ENCODE peak calls at places on chromosomes 12 and 14, in seven cellular contexts. M is tibial artery, V is A549, C is PC-9, P is IMR-90, E is GM12865, O is psoas muscle. N is an unnamed sample.

GRCh38 chr12:99600388-99600787 is 47.2 kb upstream of the GARIN6 start:
- DNase-seq in P (no peak), V (no peak), C (no peak), O (no peak), E (peak; percentile 59), M (no peak), N (no peak)

GRCh38 chr12:115638753-115639666 is 638.5 kb downstream of the MED13L start:
- DNase-seq in M (no peak), V (no peak), O (no peak), C (no peak), E (no peak), P (no peak), N (no peak)

GRCh38 chr12:96436366-96437295 is 36.4 kb upstream of the CDK17 start:
- DNase-seq in O (no peak), V (no peak), M (no peak), P (no peak), E (no peak), C (no peak), N (no peak)

GRCh38 chr14:60640859-60641721 is 8.2 kb downstream of the SIX1 start:
- DNase-seq in E (no peak), O (peak; percentile 62), C (no peak), P (no peak), M (no peak), V (no peak), N (no peak)

GRCh38 chr12:47021298-47021697 is 58.1 kb upstream of the PCED1B start:
- DNase-seq in C (peak; percentile 28), E (peak; percentile 52), M (no peak), P (peak; percentile 95), O (no peak), V (peak; percentile 50), N (no peak)

GRCh38 chr12:27332407-27333310 is at the start of gene BMAL2:
- DNase-seq in V (peak; percentile 64), C (peak; percentile 79), P (peak; percentile 43), M (no peak), E (peak; percentile 79), O (peak; percentile 52), N (peak; percentile 66)

GRCh38 chr12:130948136-130948535 is 5.6 kb upstream of the ADGRD1 start:
- DNase-seq in C (no peak), M (no peak), P (no peak), O (no peak), E (no peak), V (no peak), N (no peak)

GRCh38 chr14:26596722-26597030 is 1.2 kb downstream of the NOVA1 start:
- DNase-seq in P (peak; percentile 1), E (no peak), O (peak; percentile 44), V (no peak), C (no peak), M (peak; percentile 21), N (no peak)

GRCh38 chr12:33486058-33486457 is 46.4 kb upstream of the SYT10 start:
- DNase-seq in C (no peak), E (no peak), V (no peak), M (no peak), O (no peak), P (no peak), N (no peak)

GRCh38 chr12:8687846-8688601 is 9.8 kb upstream of the RIMKLB start:
- DNase-seq in O (no peak), M (peak; percentile 59), P (peak; percentile 82), C (peak; percentile 71), V (peak; percentile 36), E (peak; percentile 24), N (peak; percentile 55)

GRCh38 chr14:34439090-34439489 is 22.9 kb downstream of the SPTSSA start:
- DNase-seq in M (no peak), E (no peak), V (no peak), C (no peak), P (no peak), O (no peak), N (no peak)
- TF ChIP-seq CTCF in M (no peak), E (no peak), V (no peak), C (no peak), P (no peak), O (no peak), N (no peak)

DNA sequence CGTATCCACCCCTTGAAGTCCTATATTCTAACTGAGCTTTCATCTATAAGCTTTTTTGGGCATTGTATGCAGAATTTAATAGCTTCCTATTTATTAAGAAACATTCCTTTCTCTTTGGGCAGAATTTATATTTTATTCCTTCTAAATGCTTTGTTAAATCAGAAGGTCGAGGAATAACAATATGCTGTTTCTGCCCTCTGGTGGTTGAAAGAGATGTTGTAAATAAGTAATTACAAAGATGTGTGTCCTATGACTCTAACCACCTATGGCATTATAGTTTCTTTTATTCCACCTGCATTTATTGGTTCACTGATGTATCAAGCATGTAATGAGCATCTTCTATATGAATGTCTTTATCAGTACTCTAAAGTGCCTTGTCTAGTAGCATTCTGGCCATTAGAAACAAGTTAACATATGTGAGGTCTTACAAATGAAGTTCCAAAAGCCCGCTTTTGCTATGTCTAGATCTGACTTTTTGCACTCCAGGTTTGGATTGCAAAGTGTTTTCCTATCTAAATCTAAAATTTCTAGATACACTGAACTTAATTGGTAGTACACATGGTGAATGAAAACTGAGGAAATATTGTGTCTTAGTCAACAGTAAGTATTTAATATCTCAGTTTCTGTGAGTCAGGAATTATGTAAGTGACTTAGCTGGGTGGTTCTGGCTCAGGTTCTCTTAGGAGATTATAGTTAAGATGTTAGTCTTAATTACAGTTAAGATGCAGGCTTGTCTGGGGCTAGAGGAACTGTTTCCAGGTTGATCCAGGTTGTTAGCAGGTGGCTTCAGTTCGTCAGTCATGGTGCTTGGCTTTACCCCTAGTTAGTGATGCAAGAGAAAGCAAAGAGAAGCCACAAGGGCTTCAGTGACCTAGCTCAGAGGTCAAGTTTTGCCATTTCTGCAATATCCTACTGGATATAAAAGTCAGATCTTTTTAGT is 57.5 kb downstream of the PLEKHA5 start:
- DNase-seq in P (peak; percentile 71), E (peak; percentile 50), O (no peak), C (no peak), M (no peak), V (peak; percentile 30), N (no peak)
- TF ChIP-seq CTCF in P (peak; percentile 68), E (peak; percentile 41), O (peak; percentile 57), C (peak; percentile 83), M (peak; percentile 51), V (peak; percentile 76), N (peak; percentile 89)

GRCh38 chr14:100657780-100658513 is 68.7 kb upstream of the DLK1 start:
- DNase-seq in O (no peak), V (no peak), C (no peak), M (no peak), E (no peak), P (no peak), N (no peak)
- TF ChIP-seq CTCF in O (no peak), V (no peak), C (no peak), M (no peak), E (no peak), P (no peak), N (no peak)

DNA sequence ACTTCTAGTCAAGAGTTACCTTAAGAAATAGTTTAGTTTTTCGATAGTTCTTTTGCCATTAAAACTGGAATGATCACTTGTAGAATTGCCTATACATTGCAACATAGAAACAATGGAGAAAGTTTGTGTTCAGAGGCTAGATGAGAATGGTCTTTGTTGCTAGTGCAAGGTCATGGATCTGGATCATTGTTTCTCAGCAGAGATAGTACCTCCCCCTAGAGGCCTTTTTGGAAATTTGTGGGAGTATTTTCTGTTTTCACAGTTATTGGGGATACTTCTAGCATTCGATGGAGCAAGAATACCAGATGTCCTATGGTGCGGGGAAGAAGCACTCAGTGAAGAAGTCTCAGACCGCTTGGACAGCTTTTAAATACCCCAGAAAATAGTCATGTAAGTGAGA is 138.8 kb upstream of the HMGA2 start:
- DNase-seq in E (peak; percentile 18), C (no peak), P (peak; percentile 43), O (no peak), V (no peak), M (no peak), N (no peak)
- TF ChIP-seq CTCF in E (peak; percentile 48), C (peak; percentile 63), P (peak; percentile 58), O (peak; percentile 9), V (peak; percentile 60), M (no peak), N (peak; percentile 51)

GRCh38 chr12:80681-81190 is 14.2 kb downstream of the IQSEC3 start:
- DNase-seq in E (no peak), P (no peak), M (no peak), V (no peak), O (no peak), C (no peak), N (no peak)

GRCh38 chr12:78981-79380 is 12.4 kb downstream of the IQSEC3 start:
- DNase-seq in C (no peak), E (no peak), M (no peak), O (no peak), P (no peak), V (no peak), N (no peak)

GRCh38 chr12:85191-85666 is 18.7 kb downstream of the IQSEC3 start:
- DNase-seq in P (no peak), C (no peak), O (no peak), M (no peak), V (no peak), E (no peak), N (no peak)

GRCh38 chr12:84056-84455 is 17.5 kb downstream of the IQSEC3 start:
- DNase-seq in O (no peak), P (no peak), C (no peak), E (no peak), V (no peak), M (no peak), N (no peak)

GRCh38 chr12:82740-83139 is 16.2 kb downstream of the IQSEC3 start:
- DNase-seq in M (no peak), O (no peak), V (no peak), P (no peak), E (no peak), C (no peak), N (no peak)
- TF ChIP-seq CTCF in M (no peak), O (no peak), V (no peak), P (no peak), E (no peak), C (no peak), N (no peak)